ENCODE peak calls at places on chromosomes 5 and 9, in four cellular contexts. One of them, this sample, is unnamed.

GRCh38 chr9:115261656-115262081 is 143.7 kb upstream of the TNC start:
- DNase-seq in choroid plexus epithelial cell: no peak
- DNase-seq in right atrium auricular region: no peak
- DNase-seq in PC-3: peak
- DNase-seq in this sample: no peak

GRCh38 chr5:116377276-116378006 is 197.2 kb downstream of the SEMA6A start:
- DNase-seq in right atrium auricular region: no peak
- DNase-seq in choroid plexus epithelial cell: no peak
- DNase-seq in PC-3: no peak
- DNase-seq in this sample: no peak

GRCh38 chr5:17212210-17212609 is 5.2 kb upstream of the BASP1 start:
- DNase-seq in choroid plexus epithelial cell: no peak
- DNase-seq in PC-3: no peak
- DNase-seq in right atrium auricular region: no peak
- DNase-seq in this sample: no peak

GRCh38 chr5:138037271-138037670 is 4.4 kb upstream of the FAM13B start:
- DNase-seq in PC-3: no peak
- DNase-seq in right atrium auricular region: no peak
- DNase-seq in choroid plexus epithelial cell: no peak
- DNase-seq in this sample: no peak

GRCh38 chr9:114271556-114272510 is 51.1 kb upstream of the ORM1 start:
- DNase-seq in choroid plexus epithelial cell: peak
- DNase-seq in right atrium auricular region: no peak
- DNase-seq in PC-3: peak
- DNase-seq in this sample: no peak

GRCh38 chr5:173919443-173919842 is 31.3 kb downstream of the CPEB4 start:
- DNase-seq in choroid plexus epithelial cell: peak
- DNase-seq in right atrium auricular region: no peak
- DNase-seq in PC-3: peak
- DNase-seq in this sample: no peak

GRCh38 chr5:140312067-140312790 is 9.3 kb upstream of the PFDN1 start:
- DNase-seq in right atrium auricular region: no peak
- DNase-seq in choroid plexus epithelial cell: peak
- DNase-seq in PC-3: peak
- DNase-seq in this sample: peak

GRCh38 chr5:77394064-77394716 is 97.9 kb downstream of the WDR41 start:
- DNase-seq in right atrium auricular region: no peak
- DNase-seq in choroid plexus epithelial cell: no peak
- DNase-seq in PC-3: no peak
- DNase-seq in this sample: peak

GRCh38 chr5:54443264-54443663 is 12.2 kb upstream of the HSPB3 start:
- DNase-seq in PC-3: peak
- DNase-seq in choroid plexus epithelial cell: peak
- DNase-seq in right atrium auricular region: no peak
- DNase-seq in this sample: no peak

GRCh38 chr9:133163559-133164208 is at the start of gene GBGT1:
- DNase-seq in right atrium auricular region: no peak
- DNase-seq in PC-3: no peak
- DNase-seq in choroid plexus epithelial cell: peak
- DNase-seq in this sample: no peak

GRCh38 chr5:54384356-54384933 is 71.1 kb upstream of the HSPB3 start:
- DNase-seq in right atrium auricular region: no peak
- DNase-seq in PC-3: no peak
- DNase-seq in choroid plexus epithelial cell: peak
- DNase-seq in this sample: no peak

GRCh38 chr5:175444060-175444904 is at the start of gene DRD1:
- DNase-seq in PC-3: peak
- DNase-seq in right atrium auricular region: no peak
- DNase-seq in choroid plexus epithelial cell: peak
- DNase-seq in this sample: no peak

GRCh38 chr5:370311-370958 is 48.9 kb downstream of the AHRR start:
- DNase-seq in PC-3: no peak
- DNase-seq in choroid plexus epithelial cell: no peak
- DNase-seq in right atrium auricular region: peak
- DNase-seq in this sample: no peak

GRCh38 chr5:132364319-132364718 is 5.2 kb upstream of the SLC22A5 start:
- DNase-seq in choroid plexus epithelial cell: peak
- DNase-seq in PC-3: peak
- DNase-seq in right atrium auricular region: peak
- DNase-seq in this sample: peak

GRCh38 chr5:90144625-90145327 is 264.8 kb downstream of the CETN3 start:
- DNase-seq in PC-3: peak
- DNase-seq in right atrium auricular region: no peak
- DNase-seq in choroid plexus epithelial cell: peak
- DNase-seq in this sample: no peak

GRCh38 chr9:124615100-124615742 is 108.0 kb upstream of the NR5A1 start:
- DNase-seq in PC-3: no peak
- DNase-seq in choroid plexus epithelial cell: no peak
- DNase-seq in right atrium auricular region: no peak
- DNase-seq in this sample: no peak

GRCh38 chr9:129944501-129945116 is 98.4 kb downstream of the FNBP1 start:
- DNase-seq in choroid plexus epithelial cell: no peak
- DNase-seq in PC-3: no peak
- DNase-seq in right atrium auricular region: peak
- DNase-seq in this sample: no peak

GRCh38 chr5:62431735-62432617 is 19.4 kb downstream of the IPO11 start:
- DNase-seq in PC-3: no peak
- DNase-seq in choroid plexus epithelial cell: peak
- DNase-seq in right atrium auricular region: no peak
- DNase-seq in this sample: no peak

GRCh38 chr5:50967388-50968039 is 301.1 kb downstream of the PARP8 start:
- DNase-seq in PC-3: no peak
- DNase-seq in right atrium auricular region: no peak
- DNase-seq in choroid plexus epithelial cell: no peak
- DNase-seq in this sample: no peak

GRCh38 chr5:127684722-127685467 is 18.3 kb upstream of the CCDC192 start:
- DNase-seq in right atrium auricular region: no peak
- DNase-seq in PC-3: no peak
- DNase-seq in choroid plexus epithelial cell: peak
- DNase-seq in this sample: no peak

GRCh38 chr5:135631356-135631755 is 52.6 kb upstream of the CXCL14 start:
- DNase-seq in right atrium auricular region: no peak
- DNase-seq in choroid plexus epithelial cell: no peak
- DNase-seq in PC-3: no peak
- DNase-seq in this sample: no peak

GRCh38 chr9:4997196-4997595 is 12.1 kb downstream of the JAK2 start:
- DNase-seq in choroid plexus epithelial cell: no peak
- DNase-seq in right atrium auricular region: no peak
- DNase-seq in PC-3: no peak
- DNase-seq in this sample: no peak

GRCh38 chr5:172795401-172795977 is 24.5 kb upstream of the DUSP1 start:
- DNase-seq in choroid plexus epithelial cell: peak
- DNase-seq in right atrium auricular region: peak
- DNase-seq in PC-3: no peak
- DNase-seq in this sample: peak

GRCh38 chr5:63686938-63687337 is 275.3 kb downstream of the HTR1A start:
- DNase-seq in PC-3: peak
- DNase-seq in choroid plexus epithelial cell: no peak
- DNase-seq in right atrium auricular region: no peak
- DNase-seq in this sample: no peak

GRCh38 chr9:110994771-110995241 is 43.5 kb downstream of the LPAR1 start:
- DNase-seq in PC-3: no peak
- DNase-seq in right atrium auricular region: no peak
- DNase-seq in choroid plexus epithelial cell: peak
- DNase-seq in this sample: no peak

GRCh38 chr5:149229298-149229937 is 42.2 kb upstream of the AFAP1L1 start:
- DNase-seq in choroid plexus epithelial cell: no peak
- DNase-seq in right atrium auricular region: no peak
- DNase-seq in PC-3: no peak
- DNase-seq in this sample: no peak
- TF ChIP-seq CTCF in choroid plexus epithelial cell: no peak
- TF ChIP-seq CTCF in right atrium auricular region: peak
- TF ChIP-seq CTCF in PC-3: peak
- TF ChIP-seq CTCF in this sample: no peak

GRCh38 chr5:141430332-141431113 is at the start of gene PCDHGA12:
- DNase-seq in PC-3: no peak
- DNase-seq in choroid plexus epithelial cell: peak
- DNase-seq in right atrium auricular region: peak
- DNase-seq in this sample: no peak
- H3K4me3 ChIP-seq in PC-3: no peak
- H3K4me3 ChIP-seq in choroid plexus epithelial cell: peak
- H3K4me3 ChIP-seq in right atrium auricular region: peak
- H3K4me3 ChIP-seq in this sample: peak

DNA sequence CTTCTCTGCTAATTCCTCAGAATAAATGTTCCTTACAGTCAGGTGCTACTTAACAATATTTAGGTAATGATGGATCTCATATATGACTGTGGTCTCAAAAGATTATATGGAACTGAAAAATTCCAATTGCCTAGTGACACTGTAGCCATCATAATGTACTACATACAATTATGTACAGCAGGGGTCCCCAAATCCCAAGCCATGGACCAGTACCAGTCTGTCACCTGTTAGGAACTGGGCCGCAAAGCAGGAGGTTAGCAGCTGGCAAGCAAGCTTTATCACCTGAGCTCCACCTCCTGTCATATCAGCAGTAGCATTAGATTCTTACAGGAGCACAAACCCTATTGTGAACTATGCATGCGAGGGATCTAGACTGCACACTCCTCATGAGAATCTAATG is 69.6 kb downstream of the NR2F1-AS1 start:
- DNase-seq in PC-3: no peak
- DNase-seq in right atrium auricular region: no peak
- DNase-seq in choroid plexus epithelial cell: no peak
- DNase-seq in this sample: no peak
- TF ChIP-seq CTCF in PC-3: no peak
- TF ChIP-seq CTCF in right atrium auricular region: no peak
- TF ChIP-seq CTCF in choroid plexus epithelial cell: no peak
- TF ChIP-seq CTCF in this sample: no peak

GRCh38 chr9:135074354-135075233 is 12.9 kb upstream of the OLFM1 start:
- DNase-seq in right atrium auricular region: no peak
- DNase-seq in choroid plexus epithelial cell: no peak
- DNase-seq in PC-3: no peak
- DNase-seq in this sample: no peak
- H3K4me3 ChIP-seq in right atrium auricular region: peak
- H3K4me3 ChIP-seq in choroid plexus epithelial cell: no peak
- H3K4me3 ChIP-seq in PC-3: no peak
- H3K4me3 ChIP-seq in this sample: no peak

DNA sequence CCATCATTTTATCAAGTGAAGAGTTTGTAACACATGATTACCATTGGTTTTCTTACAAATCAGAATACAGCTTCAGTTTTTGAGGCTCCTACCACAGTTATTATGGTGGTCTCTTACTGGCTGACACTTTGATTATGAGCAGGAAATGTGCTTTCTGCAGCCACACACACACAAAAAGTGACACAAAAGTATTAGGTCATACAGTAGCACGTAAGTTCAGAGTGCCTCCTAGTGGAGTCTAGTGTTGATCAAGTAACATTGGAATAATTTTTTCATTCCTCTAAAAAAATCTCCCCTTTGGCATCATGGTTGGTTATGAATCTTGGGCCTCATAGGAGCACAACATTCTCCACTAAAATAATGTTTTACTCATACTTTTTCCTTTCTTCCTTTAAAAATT is 37.6 kb downstream of the PAM start:
- DNase-seq in right atrium auricular region: no peak
- DNase-seq in PC-3: peak
- DNase-seq in choroid plexus epithelial cell: peak
- DNase-seq in this sample: no peak
- TF ChIP-seq CTCF in right atrium auricular region: peak
- TF ChIP-seq CTCF in PC-3: peak
- TF ChIP-seq CTCF in choroid plexus epithelial cell: peak
- TF ChIP-seq CTCF in this sample: peak